ENCODE peak calls at places on chromosome 10, in five cellular contexts. One of them, this sample, is unnamed.
A peak's percentile ranks its signal among the peaks of the same experiment; 100 is the strongest.

GRCh38 chr10:103653581-103654020 is 160.1 kb downstream of the NEURL1 start:
- DNase-seq in NT2/D1: no peak
- DNase-seq in H1: no peak
- DNase-seq in HepG2: no peak
- DNase-seq in GM12878: no peak
- DNase-seq in this sample: no peak

GRCh38 chr10:32180354-32181280 is 124.4 kb upstream of the KIF5B start:
- DNase-seq in H1: no peak
- DNase-seq in GM12878: no peak
- DNase-seq in NT2/D1: no peak
- DNase-seq in HepG2: no peak
- DNase-seq in this sample: no peak

GRCh38 chr10:48430402-48430993 is 124.0 kb downstream of the MAPK8 start:
- DNase-seq in NT2/D1: no peak
- DNase-seq in H1: no peak
- DNase-seq in GM12878: no peak
- DNase-seq in HepG2: no peak
- DNase-seq in this sample: no peak

GRCh38 chr10:35442006-35442405 is 105.7 kb downstream of the CCNY start:
- DNase-seq in GM12878: no peak
- DNase-seq in HepG2: no peak
- DNase-seq in H1: no peak
- DNase-seq in NT2/D1: no peak
- DNase-seq in this sample: no peak

GRCh38 chr10:11595395-11595692 is 16.1 kb downstream of the USP6NL start:
- DNase-seq in H1: no peak
- DNase-seq in NT2/D1: no peak
- DNase-seq in GM12878: no peak
- DNase-seq in HepG2: no peak
- DNase-seq in this sample: no peak

GRCh38 chr10:75875740-75876139 is 444.3 kb downstream of the LRMDA start:
- DNase-seq in H1: no peak
- DNase-seq in NT2/D1: no peak
- DNase-seq in GM12878: no peak
- DNase-seq in HepG2: no peak
- DNase-seq in this sample: no peak

GRCh38 chr10:116888380-116889055 is 39.2 kb downstream of the ENO4 start:
- DNase-seq in H1: peak; percentile 39
- DNase-seq in NT2/D1: peak; percentile 57
- DNase-seq in HepG2: peak; percentile 4
- DNase-seq in GM12878: no peak
- DNase-seq in this sample: no peak

GRCh38 chr10:46234026-46234425 is 52.8 kb upstream of the ANTXRL start:
- DNase-seq in GM12878: no peak
- DNase-seq in NT2/D1: no peak
- DNase-seq in HepG2: no peak
- DNase-seq in H1: no peak
- DNase-seq in this sample: no peak

GRCh38 chr10:1309969-1310789 is 254.0 kb downstream of the WDR37 start:
- DNase-seq in GM12878: no peak
- DNase-seq in HepG2: no peak
- DNase-seq in NT2/D1: peak; percentile 63
- DNase-seq in H1: peak; percentile 25
- DNase-seq in this sample: no peak

GRCh38 chr10:71451754-71452153 is 55.0 kb downstream of the CDH23 start:
- DNase-seq in HepG2: no peak
- DNase-seq in H1: no peak
- DNase-seq in NT2/D1: no peak
- DNase-seq in GM12878: no peak
- DNase-seq in this sample: no peak

GRCh38 chr10:103692421-103693069 is 162.8 kb downstream of the SH3PXD2A start:
- DNase-seq in H1: no peak
- DNase-seq in HepG2: no peak
- DNase-seq in NT2/D1: no peak
- DNase-seq in GM12878: no peak
- DNase-seq in this sample: no peak

GRCh38 chr10:49663596-49663995 is 15.9 kb upstream of the C10orf53 start:
- DNase-seq in NT2/D1: no peak
- DNase-seq in GM12878: no peak
- DNase-seq in HepG2: no peak
- DNase-seq in H1: no peak
- DNase-seq in this sample: peak; percentile 3
- TF ChIP-seq SUZ12 in NT2/D1: no peak
- TF ChIP-seq SUZ12 in GM12878: no peak
- TF ChIP-seq SUZ12 in HepG2: no peak
- TF ChIP-seq SUZ12 in H1: no peak
- TF ChIP-seq SUZ12 in this sample: no peak

GRCh38 chr10:110487411-110488123 is 10.1 kb upstream of the DUSP5 start:
- DNase-seq in NT2/D1: no peak
- DNase-seq in GM12878: no peak
- DNase-seq in HepG2: peak; percentile 24
- DNase-seq in H1: no peak
- DNase-seq in this sample: no peak
- TF ChIP-seq SUZ12 in NT2/D1: no peak
- TF ChIP-seq SUZ12 in GM12878: no peak
- TF ChIP-seq SUZ12 in HepG2: no peak
- TF ChIP-seq SUZ12 in H1: no peak
- TF ChIP-seq SUZ12 in this sample: no peak

DNA sequence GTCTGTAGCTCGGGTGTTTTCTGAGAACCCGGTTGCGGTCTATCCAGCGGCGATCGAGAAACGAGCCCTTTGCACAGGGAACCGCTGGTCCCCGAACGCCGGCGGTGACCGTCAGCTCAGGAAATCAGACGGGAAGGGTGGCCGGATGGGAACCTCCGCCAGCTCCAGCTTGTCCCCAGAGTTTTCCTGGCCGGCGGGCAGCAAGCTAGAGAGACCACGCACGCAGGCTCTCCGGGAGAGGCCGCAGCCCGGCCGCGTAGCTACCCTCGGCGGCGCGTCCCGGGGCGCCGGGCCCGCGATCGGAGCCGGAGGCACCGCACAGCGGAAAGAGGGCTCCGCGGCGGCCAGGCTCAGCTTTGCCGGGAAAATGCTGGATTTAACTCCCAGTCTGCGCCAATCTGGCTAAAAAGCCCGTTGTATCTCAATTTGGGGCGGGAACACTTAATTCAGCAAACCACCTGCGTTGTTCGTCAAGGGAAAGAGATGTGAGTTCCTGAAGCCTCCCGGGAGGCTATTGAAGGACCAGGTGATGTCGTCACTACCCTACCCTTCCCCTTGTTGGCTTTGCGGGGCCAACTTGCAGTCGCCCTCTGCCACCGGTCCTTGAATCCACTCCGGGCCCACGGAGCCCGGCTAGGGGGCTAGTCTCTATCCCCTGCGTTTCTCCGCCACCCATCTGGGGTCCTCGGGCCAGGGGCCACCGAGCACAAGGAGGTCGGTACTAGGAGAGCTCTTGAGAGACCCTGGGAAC is 859 bp upstream of the CH25H start:
- DNase-seq in HepG2: no peak
- DNase-seq in H1: no peak
- DNase-seq in NT2/D1: no peak
- DNase-seq in GM12878: no peak
- DNase-seq in this sample: peak; percentile 38
- TF ChIP-seq SUZ12 in HepG2: no peak
- TF ChIP-seq SUZ12 in H1: peak; percentile 85
- TF ChIP-seq SUZ12 in NT2/D1: no peak
- TF ChIP-seq SUZ12 in GM12878: peak; percentile 89
- TF ChIP-seq SUZ12 in this sample: no peak

GRCh38 chr10:131897297-131897899 is 3.4 kb upstream of the PPP2R2D start:
- DNase-seq in H1: no peak
- DNase-seq in GM12878: no peak
- DNase-seq in HepG2: peak; percentile 60
- DNase-seq in NT2/D1: no peak
- DNase-seq in this sample: no peak
- TF ChIP-seq SUZ12 in H1: no peak
- TF ChIP-seq SUZ12 in GM12878: no peak
- TF ChIP-seq SUZ12 in HepG2: no peak
- TF ChIP-seq SUZ12 in NT2/D1: no peak
- TF ChIP-seq SUZ12 in this sample: no peak

GRCh38 chr10:87642988-87643387 is 16.7 kb upstream of the PAPSS2 start:
- DNase-seq in GM12878: no peak
- DNase-seq in HepG2: no peak
- DNase-seq in H1: no peak
- DNase-seq in NT2/D1: no peak
- DNase-seq in this sample: no peak

GRCh38 chr10:87639493-87639892 is 20.2 kb upstream of the PAPSS2 start:
- DNase-seq in HepG2: no peak
- DNase-seq in NT2/D1: no peak
- DNase-seq in H1: no peak
- DNase-seq in GM12878: no peak
- DNase-seq in this sample: no peak

GRCh38 chr10:87641065-87641464 is 18.6 kb upstream of the PAPSS2 start:
- DNase-seq in H1: no peak
- DNase-seq in HepG2: no peak
- DNase-seq in NT2/D1: no peak
- DNase-seq in GM12878: no peak
- DNase-seq in this sample: no peak

GRCh38 chr10:87642486-87642885 is 17.2 kb upstream of the PAPSS2 start:
- DNase-seq in H1: no peak
- DNase-seq in NT2/D1: no peak
- DNase-seq in HepG2: no peak
- DNase-seq in GM12878: no peak
- DNase-seq in this sample: no peak

DNA sequence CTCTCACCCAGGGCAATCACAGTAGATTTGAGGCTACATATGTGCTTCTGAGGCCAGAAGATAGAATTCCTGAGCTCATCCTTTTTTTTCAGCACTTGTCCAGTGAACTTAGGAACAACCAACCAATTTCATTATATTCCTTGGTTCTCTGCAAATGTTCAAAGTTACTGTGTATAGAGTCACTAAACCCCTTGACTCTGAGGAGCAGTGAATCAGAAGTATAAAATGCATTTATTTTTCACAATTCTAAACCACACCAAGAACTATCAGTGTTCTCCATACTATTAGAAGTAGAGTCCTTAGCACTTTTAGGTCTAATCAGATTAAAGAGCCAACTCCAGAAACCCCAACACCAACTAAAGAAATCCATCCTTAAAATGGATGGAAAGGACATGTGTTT is 19.6 kb upstream of the PAPSS2 start:
- DNase-seq in HepG2: no peak
- DNase-seq in H1: no peak
- DNase-seq in GM12878: no peak
- DNase-seq in NT2/D1: no peak
- DNase-seq in this sample: no peak
- TF ChIP-seq SUZ12 in HepG2: no peak
- TF ChIP-seq SUZ12 in H1: no peak
- TF ChIP-seq SUZ12 in GM12878: no peak
- TF ChIP-seq SUZ12 in NT2/D1: no peak
- TF ChIP-seq SUZ12 in this sample: no peak

This sample was measured in HEK293T.